ENCODE peak calls at places on chromosomes 1 and 21, in five cellular contexts. D, B, P, E and A are unnamed samples.
A peak's percentile ranks its signal among the peaks of the same experiment; 100 is the strongest.

GRCh38 chr1:201258763-201259230 is 24.5 kb upstream of the PKP1 start:
- DNase-seq in B (no peak), P (no peak), D (no peak), E (no peak), A (no peak)

GRCh38 chr1:8082945-8083344 is 56.8 kb upstream of the ERRFI1 start:
- DNase-seq in P (no peak), E (no peak), B (no peak), D (peak; percentile 33), A (no peak)

GRCh38 chr1:6205849-6206845 is at the start of gene RNF207:
- DNase-seq in D (peak; percentile 84), B (no peak), E (peak; percentile 84), P (no peak), A (no peak)

GRCh38 chr1:204446413-204447111 is 34.9 kb upstream of the PPP1R15B start:
- DNase-seq in B (peak; percentile 88), E (no peak), P (no peak), D (peak; percentile 83), A (peak; percentile 55)

GRCh38 chr1:77847621-77848080 is 40.8 kb upstream of the NEXN start:
- DNase-seq in P (no peak), B (peak; percentile 79), E (no peak), D (no peak), A (no peak)

GRCh38 chr1:37741130-37741529 is 23.8 kb downstream of the EPHA10 start:
- DNase-seq in D (no peak), P (no peak), B (no peak), E (peak; percentile 94), A (no peak)

GRCh38 chr1:215523128-215523861 is 43.8 kb upstream of the KCTD3 start:
- DNase-seq in B (no peak), D (no peak), E (no peak), P (no peak), A (no peak)

GRCh38 chr1:77370588-77371306 is 88.9 kb downstream of the AK5 start:
- DNase-seq in D (no peak), P (no peak), B (no peak), E (peak; percentile 58), A (no peak)

GRCh38 chr1:74689800-74690696 is 16.5 kb upstream of the ERICH3 start:
- DNase-seq in P (no peak), B (peak; percentile 64), D (no peak), E (peak; percentile 46), A (no peak)

GRCh38 chr1:230753586-230754251 is 6.5 kb downstream of the CAPN9 start:
- DNase-seq in E (peak; percentile 6), P (no peak), B (peak; percentile 59), D (peak; percentile 45), A (no peak)

GRCh38 chr1:105483436-105483835 is 1573.0 kb upstream of the PRMT6 start:
- DNase-seq in P (no peak), B (no peak), D (no peak), E (no peak), A (no peak)

GRCh38 chr1:210516092-210516491 is 187.4 kb downstream of the HHAT start:
- DNase-seq in P (no peak), D (no peak), E (no peak), B (no peak), A (no peak)

GRCh38 chr1:6959491-6959890 is 174.2 kb downstream of the CAMTA1 start:
- DNase-seq in B (no peak), D (no peak), P (no peak), E (no peak), A (no peak)

GRCh38 chr1:29033829-29034466 is 89.8 kb downstream of the TMEM200B start:
- DNase-seq in B (peak; percentile 64), D (no peak), E (peak; percentile 35), P (no peak), A (no peak)

GRCh38 chr1:112702420-112703261 is 4.3 kb downstream of the RHOC start:
- DNase-seq in B (no peak), D (no peak), E (no peak), P (no peak), A (no peak)

GRCh38 chr21:18467715-18468114 is 64.1 kb upstream of the TMPRSS15 start:
- DNase-seq in B (no peak), D (no peak), E (no peak), P (no peak), A (no peak)

GRCh38 chr1:9684806-9685205 is 33.3 kb downstream of the PIK3CD start:
- DNase-seq in D (no peak), E (no peak), P (no peak), B (no peak), A (no peak)

GRCh38 chr1:213269829-213270228 is 218.8 kb downstream of the RPS6KC1 start:
- DNase-seq in B (no peak), D (no peak), P (no peak), E (no peak), A (no peak)

GRCh38 chr1:90616395-90616794 is 100.7 kb downstream of the BARHL2 start:
- DNase-seq in P (no peak), D (no peak), B (no peak), E (peak; percentile 14), A (peak; percentile 1)

GRCh38 chr21:43933146-43933673 is 68.2 kb downstream of the AGPAT3 start:
- DNase-seq in P (no peak), D (no peak), B (no peak), E (no peak), A (no peak)

GRCh38 chr1:243739335-243740003 is 110.6 kb downstream of the AKT3 start:
- DNase-seq in D (no peak), B (no peak), E (no peak), P (no peak), A (no peak)

GRCh38 chr21:46156678-46157077 is 1.3 kb upstream of the FTCD start:
- DNase-seq in P (no peak), B (no peak), D (no peak), E (no peak), A (no peak)

GRCh38 chr1:54407957-54408700 is 1.9 kb upstream of the SSBP3 start:
- DNase-seq in P (no peak), E (peak; percentile 90), D (no peak), B (no peak), A (no peak)

GRCh38 chr1:51843948-51844347 is 34.6 kb downstream of the NRDC start:
- DNase-seq in D (no peak), B (no peak), P (no peak), E (no peak), A (no peak)

GRCh38 chr1:62057230-62057629 is 137.4 kb upstream of the L1TD1 start:
- DNase-seq in E (no peak), B (no peak), D (no peak), P (no peak), A (no peak)

GRCh38 chr1:58432813-58433668 is 113.5 kb downstream of the OMA1 start:
- DNase-seq in E (peak; percentile 34), D (no peak), P (no peak), B (no peak), A (no peak)

GRCh38 chr1:246398126-246398813 is 108.8 kb downstream of the SMYD3 start:
- DNase-seq in D (no peak), P (no peak), E (no peak), B (no peak), A (no peak)

GRCh38 chr1:70778056-70778762 is 269.4 kb downstream of the PTGER3 start:
- DNase-seq in D (no peak), P (no peak), E (no peak), B (no peak), A (no peak)

GRCh38 chr1:178172939-178173338 is 79.0 kb downstream of the RASAL2 start:
- DNase-seq in E (no peak), B (no peak), D (no peak), P (no peak), A (no peak)

GRCh38 chr1:243942196-243943150 is 92.4 kb upstream of the AKT3 start:
- DNase-seq in E (no peak), B (no peak), P (no peak), D (no peak), A (no peak)

GRCh38 chr1:232476538-232476950 is 153.4 kb downstream of the SIPA1L2 start:
- DNase-seq in E (peak; percentile 42), P (no peak), B (no peak), D (no peak), A (no peak)

DNA sequence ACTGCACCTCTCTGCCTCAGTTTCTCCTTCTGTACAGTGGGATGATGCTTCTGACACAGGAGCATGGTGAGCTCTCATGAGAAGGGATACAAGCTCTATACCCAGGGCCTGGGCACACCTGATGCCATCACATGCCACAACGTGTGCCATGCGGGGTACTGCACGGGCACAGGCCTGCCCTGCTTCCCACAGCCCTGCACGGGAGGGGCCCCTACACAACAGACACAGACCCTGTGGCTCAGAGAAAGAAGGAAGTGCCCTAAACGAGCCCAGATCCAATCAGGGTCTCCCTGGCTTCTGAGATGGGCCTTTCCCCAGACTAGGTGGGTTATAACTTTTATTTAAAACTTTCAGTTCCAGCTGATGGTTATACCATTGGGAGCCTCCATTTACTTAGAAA is 24.6 kb downstream of the C2CD2 start:
- DNase-seq in P (no peak), D (no peak), E (no peak), B (peak; percentile 16), A (no peak)
- H3K27ac ChIP-seq in P (no peak overlapping the region), D (no peak overlapping the region), E (peak overlapping the region; percentile 83), B (peak overlapping the region; percentile 10), A (no peak overlapping the region)

DNA sequence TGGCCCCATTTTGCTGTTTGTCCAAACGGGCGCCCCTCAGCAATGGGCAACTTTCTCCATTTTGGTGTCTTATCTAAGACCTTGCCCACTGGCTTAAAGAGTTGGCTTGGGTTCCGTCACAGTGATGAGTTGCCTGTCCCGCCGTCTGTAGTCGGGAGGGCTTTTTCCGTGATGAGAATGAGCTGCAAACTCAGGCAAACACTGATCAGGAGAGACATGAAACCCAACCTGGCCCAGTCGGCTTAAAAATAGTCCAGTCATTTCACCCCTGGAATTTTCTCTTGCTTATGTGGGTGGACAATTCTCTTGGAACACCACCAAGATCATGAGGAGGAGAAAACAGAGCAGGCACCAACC is 79.3 kb downstream of the ST6GALNAC3 start:
- DNase-seq in B (no peak), P (no peak), D (no peak), E (no peak), A (no peak)
- H3K27ac ChIP-seq in B (no peak overlapping the region), P (no peak overlapping the region), D (no peak overlapping the region), E (no peak overlapping the region), A (no peak overlapping the region)

DNA sequence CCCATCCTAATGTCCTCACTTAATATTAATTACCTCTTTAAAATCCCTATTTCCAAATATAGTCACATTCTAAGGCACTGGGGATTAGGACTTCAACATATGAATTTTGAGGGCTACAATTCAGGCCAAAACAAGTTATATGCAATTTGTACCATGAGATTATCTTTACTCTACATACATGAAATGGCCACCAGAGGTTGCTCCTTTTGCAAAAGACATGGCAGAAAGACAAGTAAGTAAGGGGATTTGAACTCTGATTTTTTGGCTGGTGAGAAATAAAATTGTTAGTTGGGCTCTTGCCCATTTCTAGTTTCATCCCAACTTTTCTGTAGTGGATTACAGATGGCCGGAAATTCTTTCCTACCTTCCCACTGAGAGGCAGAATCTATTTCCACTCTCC is 4.8 kb upstream of the ALG6 start:
- DNase-seq in E (no peak), B (peak; percentile 2), D (no peak), P (no peak), A (no peak)
- H3K27ac ChIP-seq in E (no peak overlapping the region), B (no peak overlapping the region), D (no peak overlapping the region), P (no peak overlapping the region), A (no peak overlapping the region)

GRCh38 chr1:108671142-108671541 is 10.2 kb upstream of the HENMT1 start:
- DNase-seq in D (no peak), P (no peak), B (no peak), E (no peak), A (no peak)

GRCh38 chr1:108665047-108665446 is 4.2 kb upstream of the HENMT1 start:
- DNase-seq in D (no peak), E (no peak), P (no peak), B (no peak), A (no peak)

GRCh38 chr1:108668777-108669176 is 7.9 kb upstream of the HENMT1 start:
- DNase-seq in P (no peak), D (no peak), B (no peak), E (no peak), A (no peak)

GRCh38 chr1:108669679-108670078 is 8.8 kb upstream of the HENMT1 start:
- DNase-seq in D (no peak), E (no peak), P (no peak), B (no peak), A (no peak)

GRCh38 chr1:108670131-108670773 is 9.4 kb upstream of the HENMT1 start:
- DNase-seq in E (no peak), B (no peak), P (no peak), D (no peak), A (no peak)
- H3K27ac ChIP-seq in E (no peak overlapping the region), B (no peak overlapping the region), P (no peak overlapping the region), D (no peak overlapping the region), A (no peak overlapping the region)